ENCODE peak calls at places on chromosomes 13 and 19, in five cellular contexts. E is neural progenitor cell; Z is CD4-positive, alpha-beta memory T cell; V is DMS153; R is DMS 273 treated with DMSO at 0.1 percent for 48 hours. Q is an unnamed sample.

GRCh38 chr19:19860756-19861390 is 4.8 kb upstream of the ZNF253 start:
- DNase-seq in E (peak), V (no peak), Z (peak), R (no peak), Q (no peak)

GRCh38 chr13:112106467-112107141 is 39.7 kb downstream of the SOX1 start:
- DNase-seq in E (peak), R (no peak), Z (no peak), V (no peak), Q (no peak)

GRCh38 chr19:34851277-34851804 is 75.4 kb upstream of the ZNF30 start:
- DNase-seq in E (no peak), Z (no peak), R (no peak), V (no peak), Q (peak)

GRCh38 chr13:49185264-49185663 is 34.9 kb upstream of the MLNR start:
- DNase-seq in R (no peak), Z (no peak), V (no peak), E (no peak), Q (no peak)

GRCh38 chr19:54464624-54465266 is 1.2 kb upstream of the LENG9 start:
- DNase-seq in V (peak), R (peak), E (peak), Z (peak), Q (peak)

GRCh38 chr13:46934749-46935148 is 37.9 kb upstream of the HTR2A start:
- DNase-seq in E (no peak), R (no peak), Z (no peak), V (no peak), Q (no peak)

GRCh38 chr19:54017266-54017665 is 25.8 kb downstream of the CACNG6 start:
- DNase-seq in E (no peak), Z (no peak), V (no peak), R (peak), Q (no peak)

GRCh38 chr13:30364133-30364532 is 56.8 kb upstream of the KATNAL1 start:
- DNase-seq in Z (no peak), R (no peak), V (no peak), E (no peak), Q (no peak)

GRCh38 chr13:48493076-48493765 is 39.7 kb downstream of the RCBTB2 start:
- DNase-seq in Z (no peak), R (no peak), V (no peak), E (no peak), Q (no peak)

GRCh38 chr13:74036373-74036772 is 97.8 kb downstream of the KLF12 start:
- DNase-seq in R (no peak), Z (no peak), V (no peak), E (no peak), Q (no peak)

GRCh38 chr13:97749174-97749573 is 204.3 kb upstream of the IPO5 start:
- DNase-seq in E (no peak), Z (no peak), R (no peak), V (no peak), Q (no peak)

GRCh38 chr19:55345818-55346724 is 6.4 kb downstream of the KMT5C start:
- DNase-seq in R (peak), V (no peak), Z (no peak), E (no peak), Q (no peak)

GRCh38 chr19:15702590-15702930 is 25.3 kb upstream of the OR10H2 start:
- DNase-seq in R (peak), E (no peak), V (peak), Z (no peak), Q (no peak)

GRCh38 chr13:29857089-29857488 is 6.7 kb upstream of the UBL3 start:
- DNase-seq in R (no peak), E (no peak), Z (no peak), V (no peak), Q (no peak)

GRCh38 chr13:37716796-37717195 is 118.2 kb upstream of the POSTN start:
- DNase-seq in E (no peak), R (no peak), Z (no peak), V (no peak), Q (no peak)

GRCh38 chr13:76086729-76087128 is 450.6 kb downstream of the LMO7 start:
- DNase-seq in E (peak), V (no peak), R (no peak), Z (no peak), Q (no peak)

GRCh38 chr13:25659091-25659502 is 287.3 kb downstream of the ATP8A2 start:
- DNase-seq in V (peak), Z (no peak), R (peak), E (no peak), Q (peak)

Q was measured in NCI-H345.